ENCODE peak calls at places on chromosomes 3 and 15, in six cellular contexts. P is fibroblast of the conjunctiva; G is AG08395; Z is EL; H is renal cortical epithelial cell; A is activated effector memory CD4-positive, alpha-beta T cell treated with Interleukin-2 at 50 U/mL for 16 hours. J is an unnamed sample.

GRCh38 chr3:187878776-187879524 is 133.7 kb upstream of the BCL6 start:
- DNase-seq in P (no peak), G (peak; percentile 69), Z (peak; percentile 74), H (peak; percentile 36), A (no peak), J (no peak)

GRCh38 chr15:96693990-96694517 is 363.6 kb downstream of the NR2F2 start:
- DNase-seq in P (no peak), G (no peak), Z (peak; percentile 40), H (peak; percentile 81), A (no peak), J (no peak)

GRCh38 chr3:28343144-28343543 is 5.4 kb upstream of the ZCWPW2 start:
- DNase-seq in P (no peak), G (no peak), Z (no peak), H (no peak), A (no peak), J (no peak)

GRCh38 chr3:86895202-86895601 is 95.7 kb downstream of the VGLL3 start:
- DNase-seq in P (no peak), G (no peak), Z (peak; percentile 34), H (no peak), A (no peak), J (no peak)

GRCh38 chr15:96670389-96670788 is 339.9 kb downstream of the NR2F2 start:
- DNase-seq in P (no peak), G (no peak), Z (no peak), H (no peak), A (no peak), J (no peak)

GRCh38 chr3:27486328-27486727 is 2.1 kb upstream of the SLC4A7 start:
- DNase-seq in P (no peak), G (no peak), Z (no peak), H (no peak), A (no peak), J (no peak)

GRCh38 chr3:87167634-87168456 is 59.3 kb upstream of the CHMP2B start:
- DNase-seq in P (peak; percentile 43), G (peak; percentile 28), Z (peak; percentile 68), H (peak; percentile 51), A (no peak), J (no peak)

GRCh38 chr3:187274315-187274976 is 17.1 kb downstream of the MASP1 start:
- DNase-seq in P (no peak), G (no peak), Z (no peak), H (no peak), A (no peak), J (no peak)

GRCh38 chr3:36393563-36393962 is 13.3 kb downstream of the STAC start:
- DNase-seq in P (no peak), G (no peak), Z (no peak), H (peak; percentile 88), A (no peak), J (no peak)

GRCh38 chr15:74127255-74127953 is 3.0 kb upstream of the ISLR2 start:
- DNase-seq in P (peak; percentile 59), G (peak; percentile 87), Z (peak; percentile 83), H (peak; percentile 25), A (peak; percentile 70), J (peak; percentile 98)

GRCh38 chr15:85329561-85330421 is 50.6 kb upstream of the AKAP13 start:
- DNase-seq in P (peak; percentile 60), G (peak; percentile 51), Z (peak; percentile 69), H (peak; percentile 54), A (no peak), J (no peak)

GRCh38 chr15:42595641-42596240 is 20.3 kb downstream of the STARD9 start:
- DNase-seq in P (peak; percentile 32), G (no peak), Z (no peak), H (no peak), A (no peak), J (no peak)

GRCh38 chr3:79111375-79112052 is 656.3 kb downstream of the ROBO1 start:
- DNase-seq in P (peak; percentile 2), G (peak; percentile 24), Z (peak; percentile 1), H (no peak), A (no peak), J (no peak)

GRCh38 chr3:26613999-26614398 is 8.6 kb upstream of the LRRC3B start:
- DNase-seq in P (no peak), G (no peak), Z (no peak), H (no peak), A (no peak), J (no peak)

GRCh38 chr15:33581032-33581431 is 270.3 kb downstream of the RYR3 start:
- DNase-seq in P (peak; percentile 24), G (no peak), Z (peak; percentile 9), H (peak; percentile 92), A (no peak), J (no peak)

GRCh38 chr15:69093127-69093526 is 67.3 kb upstream of the GLCE start:
- DNase-seq in P (no peak), G (peak; percentile 17), Z (peak; percentile 6), H (no peak), A (no peak), J (no peak)

GRCh38 chr15:43198992-43199391 is 13.8 kb downstream of the CCNDBP1 start:
- DNase-seq in P (no peak), G (no peak), Z (no peak), H (no peak), A (no peak), J (no peak)

GRCh38 chr15:22951381-22952280 is 28.5 kb downstream of the CYFIP1 start:
- DNase-seq in P (no peak), G (no peak), Z (no peak), H (no peak), A (no peak), J (no peak)

GRCh38 chr3:124075758-124076157 is 83.8 kb upstream of the ROPN1 start:
- DNase-seq in P (no peak), G (no peak), Z (no peak), H (no peak), A (no peak), J (no peak)

GRCh38 chr3:16132926-16133325 is 41.6 kb upstream of the GALNT15 start:
- DNase-seq in P (peak; percentile 79), G (peak; percentile 58), Z (no peak), H (no peak), A (no peak), J (no peak)

GRCh38 chr15:83107841-83108181 is 366 bp downstream of the TM6SF1 start:
- DNase-seq in P (no peak), G (no peak), Z (no peak), H (no peak), A (no peak), J (no peak)

GRCh38 chr3:176767385-176767784 is 429.9 kb downstream of the TBL1XR1 start:
- DNase-seq in P (peak; percentile 57), G (peak; percentile 13), Z (peak; percentile 89), H (peak; percentile 81), A (no peak), J (no peak)